ENCODE peak calls at places on chromosomes 3 and 15, in nine cellular contexts. U is endothelial cell of umbilical vein, W is neural progenitor cell, R is sigmoid colon, B is AG04450, E is brain microvascular endothelial cell, Z is cardiac fibroblast, G is psoas muscle, T is MM.1S. L is an unnamed sample.

GRCh38 chr3:63478962-63479660 is 173.4 kb upstream of the SNTN start:
- DNase-seq in T (no peak), R (no peak), G (no peak), Z (peak; percentile 6), U (no peak), E (no peak), W (no peak), B (no peak), L (no peak)

GRCh38 chr3:150104564-150104963 is 133.9 kb upstream of the PFN2 start:
- DNase-seq in U (no peak), W (no peak), R (no peak), T (no peak), Z (no peak), B (no peak), G (no peak), E (no peak), L (no peak)

GRCh38 chr3:64743844-64744243 is 56.0 kb upstream of the ADAMTS9 start:
- DNase-seq in G (no peak), W (no peak), R (no peak), T (no peak), U (no peak), E (no peak), Z (no peak), B (no peak), L (no peak)

GRCh38 chr15:99029358-99029871 is 21.8 kb upstream of the PGPEP1L start:
- DNase-seq in B (no peak), E (no peak), U (no peak), G (peak; percentile 35), T (no peak), Z (peak; percentile 10), R (no peak), W (no peak), L (no peak)

GRCh38 chr15:33067456-33067855 is 127.1 kb downstream of the FMN1 start:
- DNase-seq in W (no peak), B (peak; percentile 61), Z (no peak), U (no peak), T (no peak), R (no peak), E (peak; percentile 76), G (no peak), L (no peak)

GRCh38 chr3:60246361-60246760 is 1004.9 kb downstream of the FHIT start:
- DNase-seq in E (no peak), B (no peak), G (no peak), Z (no peak), R (no peak), W (no peak), T (no peak), U (no peak), L (no peak)

GRCh38 chr3:85387913-85388510 is 429.2 kb downstream of the CADM2 start:
- DNase-seq in Z (no peak), W (no peak), T (no peak), B (no peak), R (no peak), U (no peak), E (no peak), G (no peak), L (no peak)

GRCh38 chr3:64798316-64798715 is 110.5 kb upstream of the ADAMTS9 start:
- DNase-seq in Z (no peak), U (no peak), G (peak; percentile 26), W (no peak), T (no peak), B (no peak), E (no peak), R (no peak), L (peak; percentile 37)

GRCh38 chr3:149373235-149374125 is 4.0 kb downstream of the TM4SF1 start:
- DNase-seq in R (no peak), U (peak; percentile 67), T (no peak), G (no peak), Z (peak; percentile 93), E (no peak), W (no peak), B (peak; percentile 60), L (no peak)

GRCh38 chr3:112818289-112818688 is 28.4 kb downstream of the CD200R1L start:
- DNase-seq in W (no peak), G (no peak), T (no peak), B (no peak), R (no peak), Z (peak; percentile 54), U (no peak), E (no peak), L (no peak)

GRCh38 chr15:70474682-70475438 is 288.5 kb downstream of the UACA start:
- DNase-seq in T (no peak), U (peak; percentile 96), W (no peak), E (peak; percentile 88), B (peak; percentile 90), G (peak; percentile 88), Z (peak; percentile 91), R (peak; percentile 83), L (peak; percentile 90)

GRCh38 chr3:182618085-182618732 is 175.1 kb upstream of the ATP11B start:
- DNase-seq in Z (peak; percentile 10), G (no peak), W (peak; percentile 79), B (no peak), T (peak; percentile 85), U (peak; percentile 18), E (no peak), R (no peak), L (no peak)

GRCh38 chr3:125186261-125186770 is 26.2 kb downstream of the SLC12A8 start:
- DNase-seq in G (no peak), E (peak; percentile 43), B (no peak), U (no peak), W (no peak), Z (no peak), T (no peak), R (no peak), L (no peak)

GRCh38 chr15:93044301-93045190 is 44.5 kb downstream of the RGMA start:
- DNase-seq in G (peak; percentile 12), T (no peak), W (no peak), U (no peak), R (no peak), B (no peak), E (no peak), Z (no peak), L (no peak)

GRCh38 chr15:93045191-93045785 is 43.7 kb downstream of the RGMA start:
- DNase-seq in Z (no peak), R (no peak), E (no peak), T (no peak), G (peak; percentile 7), B (no peak), U (no peak), W (no peak), L (no peak)

GRCh38 chr15:93042691-93043378 is 46.2 kb downstream of the RGMA start:
- DNase-seq in G (peak; percentile 2), Z (no peak), B (no peak), T (no peak), E (no peak), W (no peak), R (peak; percentile 49), U (no peak), L (no peak)

GRCh38 chr15:93042211-93042610 is 46.8 kb downstream of the RGMA start:
- DNase-seq in U (no peak), G (no peak), E (no peak), Z (no peak), W (no peak), T (no peak), B (no peak), R (peak; percentile 46), L (no peak)

DNA sequence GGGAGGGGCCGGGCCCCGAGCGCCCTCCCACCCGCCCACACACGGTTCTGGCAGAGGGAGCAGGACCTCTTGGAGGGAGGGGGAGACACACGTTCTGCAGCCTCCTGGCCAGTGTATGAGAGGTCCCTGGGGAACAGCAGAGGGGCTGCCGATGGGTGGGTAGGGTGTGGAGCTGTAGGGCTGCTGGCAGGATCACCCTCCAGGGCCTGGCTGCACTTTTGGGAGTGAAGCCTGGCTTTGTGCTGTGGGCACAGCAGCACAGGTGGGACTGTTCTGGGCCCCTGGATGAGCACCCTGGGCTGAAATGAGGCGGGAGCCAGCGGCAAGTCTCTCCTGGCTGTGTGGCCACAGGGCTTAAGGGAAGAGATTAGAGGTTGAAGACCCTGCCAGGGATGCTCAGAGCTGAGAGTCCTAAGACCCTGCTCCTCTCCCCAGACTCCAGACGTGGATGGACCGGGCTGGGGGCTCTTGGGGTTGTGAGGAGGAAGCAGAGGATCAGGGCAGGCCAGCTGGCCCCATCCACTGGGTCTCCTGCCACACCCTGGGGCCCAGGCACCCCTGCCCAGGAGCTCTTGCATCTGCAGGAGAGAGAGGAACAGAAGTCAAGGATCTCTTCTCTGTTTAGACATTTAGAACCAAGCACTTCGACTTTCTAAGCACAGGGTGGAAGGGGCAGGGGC is 45.2 kb downstream of the RGMA start:
- DNase-seq in Z (no peak), B (no peak), E (no peak), G (peak; percentile 6), U (no peak), W (no peak), R (peak; percentile 58), T (no peak), L (no peak)
- H3K4me3 ChIP-seq in Z (no peak overlapping the region), B (no peak overlapping the region), E (no peak overlapping the region), G (no peak overlapping the region), U (no peak overlapping the region), W (no peak overlapping the region), R (no peak overlapping the region), T (no peak overlapping the region), L (no peak overlapping the region)

GRCh38 chr15:60478633-60479360 is at the start of gene ICE2:
- DNase-seq in G (peak; percentile 97), W (peak; percentile 96), Z (peak; percentile 93), T (peak; percentile 97), U (peak; percentile 97), E (peak; percentile 95), R (peak; percentile 98), B (peak; percentile 83), L (peak; percentile 98)
- TF ChIP-seq CTCF in G (no peak), W (no peak), Z (no peak), T (peak; percentile 5), U (no peak), E (no peak), R (no peak), B (peak; percentile 9), L (no peak)

GRCh38 chr3:186070996-186071395 is 37.9 kb downstream of the ETV5 start:
- DNase-seq in R (no peak), G (no peak), U (no peak), E (no peak), W (no peak), Z (no peak), T (no peak), B (no peak), L (no peak)
- H3K4me3 ChIP-seq in R (no peak overlapping the region), G (no peak overlapping the region), U (no peak overlapping the region), E (no peak overlapping the region), W (no peak overlapping the region), Z (no peak overlapping the region), T (no peak overlapping the region), B (no peak overlapping the region), L (no peak overlapping the region)

GRCh38 chr3:168807426-168807825 is 711.7 kb upstream of the GOLIM4 start:
- DNase-seq in E (no peak), R (no peak), W (peak; percentile 65), T (no peak), Z (no peak), B (no peak), U (no peak), G (no peak), L (no peak)

GRCh38 chr3:168801792-168802191 is 706.1 kb upstream of the GOLIM4 start:
- DNase-seq in E (peak; percentile 24), R (no peak), U (peak; percentile 69), B (peak; percentile 20), Z (peak; percentile 85), T (no peak), G (no peak), W (no peak), L (no peak)

GRCh38 chr3:168802761-168803160 is 707.0 kb upstream of the GOLIM4 start:
- DNase-seq in E (no peak), G (no peak), B (no peak), T (no peak), U (no peak), R (no peak), W (no peak), Z (no peak), L (no peak)

GRCh38 chr3:168803536-168803935 is 707.8 kb upstream of the GOLIM4 start:
- DNase-seq in W (no peak), T (no peak), G (no peak), B (no peak), Z (peak; percentile 56), R (no peak), U (no peak), E (no peak), L (no peak)
- TF ChIP-seq CTCF in W (no peak), T (no peak), G (no peak), B (no peak), Z (no peak), R (no peak), U (no peak), E (no peak), L (no peak)

L was measured in left lung.